ENCODE peak calls at places on chromosome 21, in four cellular contexts. R is A549, Q is K562, L is HepG2. M is an unnamed sample.

GRCh38 chr21:23858878-23859277 is 1748.4 kb downstream of the MRPL39 start:
- DNase-seq in R (no peak), Q (peak), L (no peak), M (no peak)

GRCh38 chr21:36854391-36854790 is 112.1 kb downstream of the HLCS start:
- DNase-seq in R (peak), Q (peak), L (peak), M (peak)

GRCh38 chr21:14453339-14453738 is 70.4 kb upstream of the HSPA13 start:
- DNase-seq in R (no peak), Q (no peak), L (no peak), M (no peak)

GRCh38 chr21:44800103-44800502 is 1.5 kb downstream of the UBE2G2 start:
- DNase-seq in R (no peak), Q (no peak), L (peak), M (peak)

GRCh38 chr21:38289697-38290096 is 32.9 kb downstream of the KCNJ15 start:
- DNase-seq in R (no peak), Q (no peak), L (no peak), M (peak)

GRCh38 chr21:20779321-20779720 is 218.9 kb upstream of the NCAM2 start:
- DNase-seq in R (no peak), Q (no peak), L (no peak), M (no peak)

GRCh38 chr21:45555251-45555556 is 13.0 kb upstream of the SLC19A1 start:
- DNase-seq in R (no peak), Q (no peak), L (no peak), M (peak)

GRCh38 chr21:44657635-44658183 is at the start of gene KRTAP12-3:
- DNase-seq in R (no peak), Q (no peak), L (no peak), M (peak)

GRCh38 chr21:24290151-24290833 is 1317.0 kb downstream of the MRPL39 start:
- DNase-seq in R (no peak), Q (no peak), L (no peak), M (no peak)

GRCh38 chr21:37829043-37829442 is 87.2 kb downstream of the KCNJ6 start:
- DNase-seq in R (no peak), Q (no peak), L (no peak), M (no peak)

GRCh38 chr21:38244885-38245869 is 11.6 kb upstream of the KCNJ15 start:
- DNase-seq in R (peak), Q (no peak), L (no peak), M (peak)

GRCh38 chr21:36928960-36929359 is 37.5 kb downstream of the HLCS start:
- DNase-seq in R (no peak), Q (no peak), L (no peak), M (no peak)

GRCh38 chr21:45407629-45408247 is 2.8 kb downstream of the COL18A1 start:
- DNase-seq in R (no peak), Q (no peak), L (no peak), M (no peak)

GRCh38 chr21:15754640-15755039 is 24.9 kb downstream of the USP25 start:
- DNase-seq in R (no peak), Q (no peak), L (peak), M (peak)

DNA sequence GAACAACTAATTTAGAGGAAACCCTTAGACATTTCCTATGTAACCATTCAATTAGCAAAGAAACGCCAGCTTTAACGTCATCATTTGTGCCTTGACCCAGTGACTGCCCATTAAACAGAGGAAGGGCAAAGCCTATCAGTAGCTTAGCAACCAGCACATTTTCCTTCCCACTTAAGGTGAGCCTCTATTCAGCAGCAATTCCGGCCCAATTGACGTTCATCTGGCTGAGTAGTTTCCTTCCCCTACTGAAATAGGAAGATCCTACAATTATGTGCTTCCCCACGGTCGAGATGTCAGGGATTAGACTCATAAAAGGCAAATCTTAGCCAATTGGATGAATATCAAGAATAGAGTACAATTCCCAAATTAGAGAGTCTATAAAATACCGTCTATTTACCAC is 482.1 kb upstream of the ADAMTS5 start:
- DNase-seq in R (no peak), Q (no peak), L (no peak), M (no peak)
- TF ChIP-seq MAFK in R (no peak), Q (no peak), L (no peak), M (no peak)

GRCh38 chr21:34603710-34604057 is 11.2 kb downstream of the RCAN1 start:
- DNase-seq in R (no peak), Q (no peak), L (no peak), M (no peak)

GRCh38 chr21:34606051-34606450 is 8.9 kb downstream of the RCAN1 start:
- DNase-seq in R (no peak), Q (no peak), L (no peak), M (no peak)

GRCh38 chr21:34603002-34603709 is 11.8 kb downstream of the RCAN1 start:
- DNase-seq in R (peak), Q (peak), L (peak), M (peak)

GRCh38 chr21:34606621-34607020 is 8.3 kb downstream of the RCAN1 start:
- DNase-seq in R (no peak), Q (no peak), L (no peak), M (no peak)

GRCh38 chr21:34604556-34604955 is 10.4 kb downstream of the RCAN1 start:
- DNase-seq in R (no peak), Q (no peak), L (no peak), M (no peak)
- TF ChIP-seq MAZ in R (no peak), Q (no peak), L (no peak), M (no peak)

GRCh38 chr21:26522704-26523103 is 50.4 kb downstream of the CYYR1 start:
- DNase-seq in R (no peak), Q (no peak), L (no peak), M (no peak)
- H3K4me2 ChIP-seq in R (no peak), Q (no peak), L (no peak), M (no peak)

DNA sequence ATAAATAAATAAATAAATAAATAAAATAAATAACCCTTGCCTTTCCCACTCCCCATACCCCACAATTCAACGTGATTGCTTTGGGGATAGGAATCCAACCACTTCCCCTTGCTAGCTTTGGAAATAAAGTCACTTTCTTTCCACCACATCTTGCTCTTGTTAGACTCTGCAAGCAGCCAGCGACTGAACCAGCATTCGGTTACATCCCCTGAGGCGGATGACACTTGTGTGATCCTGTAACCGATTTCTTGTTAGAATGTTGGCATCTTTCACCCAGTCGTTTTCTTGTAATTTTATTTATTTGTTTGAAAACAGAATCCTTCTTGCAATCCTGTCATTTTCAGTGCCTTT is 1.6 kb upstream of the IFNGR2 start:
- DNase-seq in R (no peak), Q (no peak), L (no peak), M (no peak)
- TF ChIP-seq MAFK in R (no peak), Q (no peak), L (no peak), M (no peak)

GRCh38 chr21:43624343-43624742 is 34.9 kb downstream of the HSF2BP start:
- DNase-seq in R (no peak), Q (no peak), L (no peak), M (no peak)
- TF ChIP-seq MAZ in R (no peak), Q (no peak), L (no peak), M (no peak)

GRCh38 chr21:41641821-41642368 is 125.0 kb downstream of the RIPK4 start:
- DNase-seq in R (peak), Q (no peak), L (peak), M (peak)

GRCh38 chr21:41640756-41641509 is 125.9 kb downstream of the RIPK4 start:
- DNase-seq in R (peak), Q (no peak), L (no peak), M (peak)

GRCh38 chr21:41639766-41640165 is 127.1 kb downstream of the RIPK4 start:
- DNase-seq in R (no peak), Q (no peak), L (no peak), M (no peak)

GRCh38 chr21:41642399-41642798 is 124.5 kb downstream of the RIPK4 start:
- DNase-seq in R (no peak), Q (no peak), L (peak), M (peak)

GRCh38 chr21:41641510-41641815 is 125.4 kb downstream of the RIPK4 start:
- DNase-seq in R (no peak), Q (no peak), L (no peak), M (no peak)
- H3K4me2 ChIP-seq in R (peak), Q (no peak), L (peak), M (no peak)

DNA sequence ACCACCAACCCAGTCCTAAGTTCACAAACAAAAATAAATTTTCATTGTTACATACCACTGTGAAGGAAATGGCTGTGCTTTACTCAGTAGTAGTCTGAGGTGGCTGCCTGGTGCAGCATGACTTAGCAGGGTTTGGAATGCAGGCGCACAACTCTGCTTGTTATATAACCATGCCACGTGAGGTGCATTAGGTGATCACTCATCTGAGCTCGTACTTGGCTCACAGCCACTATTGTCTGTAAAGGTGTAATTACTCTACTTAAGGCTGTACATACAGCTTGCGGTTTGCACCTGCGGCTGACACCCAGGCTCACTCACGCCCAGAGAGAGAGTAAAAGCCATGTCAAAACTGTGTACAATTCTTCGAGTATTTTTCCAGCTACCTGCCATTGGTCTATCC is 599.4 kb downstream of the LTN1 start:
- DNase-seq in R (no peak), Q (no peak), L (no peak), M (peak)
- TF ChIP-seq MAFK in R (no peak), Q (no peak), L (no peak), M (no peak)

M was measured in IMR-90.